ENCODE peak calls at places on chromosomes 13 and 19, in ten cellular contexts. T is kidney epithelial cell, N is cardiac muscle cell, G is GM12865, Y is AG09309, H is tibial artery, J is fibroblast of pulmonary artery, W is left ventricle myocardium inferior, P is thoracic aorta, Q is H1. B is an unnamed sample.

GRCh38 chr13:102779426-102780159 is 6.0 kb upstream of the TEX30 start:
- DNase-seq in Q (no peak), T (no peak), Y (no peak), J (peak), P (no peak), H (no peak), G (no peak), W (no peak), N (peak), B (no peak)

GRCh38 chr19:28705008-28705407 is 507.9 kb downstream of the UQCRFS1 start:
- DNase-seq in Y (peak), T (peak), G (no peak), J (peak), P (no peak), Q (no peak), W (no peak), N (peak), H (no peak), B (peak)

GRCh38 chr19:9323557-9323918 is 441 bp upstream of the ZNF559 start:
- DNase-seq in Y (peak), J (peak), T (peak), P (peak), W (peak), H (peak), Q (no peak), N (peak), G (peak), B (peak)

GRCh38 chr13:30900952-30901749 is 4.9 kb upstream of the MEDAG start:
- DNase-seq in P (no peak), H (no peak), W (no peak), G (peak), N (no peak), T (no peak), J (no peak), Y (no peak), Q (no peak), B (no peak)

GRCh38 chr13:110923777-110924638 is 9.1 kb upstream of the ANKRD10 start:
- DNase-seq in G (no peak), H (no peak), Q (peak), P (no peak), J (no peak), Y (no peak), N (no peak), W (no peak), T (no peak), B (no peak)

GRCh38 chr19:34094960-34095359 is 77.3 kb upstream of the LSM14A start:
- DNase-seq in W (no peak), H (no peak), Q (no peak), G (no peak), P (no peak), Y (no peak), T (no peak), N (peak), J (no peak), B (no peak)

GRCh38 chr19:30036154-30037129 is 94.4 kb downstream of the URI1 start:
- DNase-seq in Y (no peak), W (no peak), H (no peak), T (no peak), N (no peak), J (peak), P (no peak), Q (no peak), G (no peak), B (peak)

GRCh38 chr19:58399903-58400637 is 4.6 kb downstream of the RNF225 start:
- DNase-seq in G (no peak), Q (no peak), N (no peak), J (no peak), Y (no peak), T (no peak), H (no peak), W (no peak), P (no peak), B (no peak)

GRCh38 chr13:21344662-21345176 is 114.4 kb downstream of the ZDHHC20 start:
- DNase-seq in J (no peak), G (peak), Y (no peak), N (no peak), T (no peak), W (no peak), Q (no peak), H (no peak), P (no peak), B (no peak)

GRCh38 chr19:41870401-41870873 is 6.6 kb upstream of the CD79A start:
- DNase-seq in Q (no peak), W (no peak), Y (no peak), J (peak), N (peak), T (no peak), P (no peak), G (no peak), H (no peak), B (no peak)

GRCh38 chr19:10916602-10917001 is 11.8 kb downstream of the YIPF2 start:
- DNase-seq in G (no peak), H (no peak), Q (no peak), W (no peak), Y (no peak), J (no peak), N (no peak), P (no peak), T (no peak), B (no peak)

GRCh38 chr13:68030152-68030809 is 800.1 kb upstream of the PCDH9 start:
- DNase-seq in P (no peak), J (no peak), Q (no peak), T (no peak), H (no peak), G (no peak), W (no peak), Y (no peak), N (no peak), B (no peak)

GRCh38 chr13:105918842-105919741 is 616.4 kb downstream of the EFNB2 start:
- DNase-seq in J (peak), H (no peak), W (no peak), T (peak), N (peak), Y (no peak), P (no peak), G (no peak), Q (no peak), B (peak)

GRCh38 chr19:34500656-34501120 is 19.1 kb downstream of the WTIP start:
- DNase-seq in Y (no peak), Q (no peak), P (no peak), T (no peak), H (peak), N (no peak), G (no peak), W (peak), J (no peak), B (no peak)

GRCh38 chr13:75217949-75218348 is 264.0 kb downstream of the TBC1D4 start:
- DNase-seq in Y (peak), N (peak), H (no peak), W (no peak), Q (no peak), T (peak), P (no peak), J (peak), G (no peak), B (peak)

GRCh38 chr13:53206455-53206854 is 177.8 kb downstream of the OLFM4 start:
- DNase-seq in G (no peak), W (no peak), Y (no peak), N (no peak), P (no peak), T (no peak), H (no peak), J (peak), Q (no peak), B (no peak)

GRCh38 chr13:76993021-76993420 is 1.1 kb downstream of the CLN5 start:
- DNase-seq in T (no peak), W (no peak), H (no peak), P (no peak), J (peak), Y (no peak), G (no peak), Q (no peak), N (peak), B (peak)

GRCh38 chr19:5186293-5187050 is 154.1 kb downstream of the PTPRS start:
- DNase-seq in J (peak), G (no peak), H (no peak), P (no peak), Y (peak), W (no peak), N (peak), T (no peak), Q (no peak), B (peak)

GRCh38 chr19:5478241-5478924 is 23.2 kb downstream of the ZNRF4 start:
- DNase-seq in W (no peak), Y (no peak), H (no peak), T (no peak), N (no peak), G (no peak), Q (no peak), P (no peak), J (no peak), B (no peak)

GRCh38 chr13:81565849-81566248 is 1224.9 kb upstream of the SPRY2 start:
- DNase-seq in Q (no peak), W (no peak), N (no peak), T (no peak), G (no peak), Y (no peak), J (no peak), P (no peak), H (no peak), B (no peak)

GRCh38 chr13:29937836-29938235 is 87.4 kb upstream of the UBL3 start:
- DNase-seq in T (no peak), J (no peak), W (no peak), Y (no peak), N (no peak), Q (no peak), G (peak), H (no peak), P (no peak), B (no peak)

GRCh38 chr19:3423183-3423829 is 56.9 kb downstream of the NFIC start:
- DNase-seq in J (no peak), W (peak), T (no peak), P (no peak), Y (no peak), G (no peak), N (peak), H (no peak), Q (no peak), B (peak)

GRCh38 chr19:38735257-38735686 is 9.0 kb downstream of the CAPN12 start:
- DNase-seq in J (no peak), H (no peak), T (no peak), G (peak), Y (no peak), Q (peak), N (no peak), P (no peak), W (no peak), B (no peak)

GRCh38 chr19:22286151-22286810 is at the start of gene ZNF729:
- DNase-seq in H (no peak), P (no peak), T (no peak), N (no peak), W (no peak), Y (no peak), Q (no peak), J (no peak), G (no peak), B (no peak)

GRCh38 chr19:29805026-29805925 is 6.5 kb upstream of the CCNE1 start:
- DNase-seq in N (no peak), J (no peak), T (no peak), G (no peak), W (no peak), Q (no peak), Y (no peak), P (no peak), H (no peak), B (no peak)

GRCh38 chr13:84137292-84137691 is 255.0 kb upstream of the SLITRK1 start:
- DNase-seq in P (no peak), W (no peak), T (no peak), Q (no peak), H (no peak), N (peak), J (no peak), Y (peak), G (peak), B (no peak)

GRCh38 chr19:42114412-42114811 is 17.8 kb downstream of the POU2F2 start:
- DNase-seq in T (no peak), G (peak), N (no peak), Y (no peak), J (no peak), H (no peak), W (no peak), P (no peak), Q (no peak), B (no peak)

GRCh38 chr19:5406816-5407215 is 48.4 kb upstream of the ZNRF4 start:
- DNase-seq in Q (no peak), W (no peak), T (no peak), Y (no peak), G (no peak), P (no peak), J (no peak), H (no peak), N (no peak), B (no peak)

GRCh38 chr19:18436651-18437478 is 1.1 kb downstream of the ISYNA1 start:
- DNase-seq in N (peak), T (no peak), W (peak), P (no peak), G (peak), Q (peak), H (peak), J (peak), Y (no peak), B (peak)

GRCh38 chr19:18768046-18768771 is 22.9 kb downstream of the COMP start:
- DNase-seq in T (no peak), Q (no peak), H (no peak), J (no peak), Y (no peak), W (no peak), P (no peak), G (no peak), N (no peak), B (no peak)

GRCh38 chr19:58519087-58519354 is 589 bp downstream of the ZBTB45 start:
- DNase-seq in Y (peak), Q (peak), N (peak), G (peak), J (peak), P (no peak), H (peak), W (peak), T (no peak), B (peak)

GRCh38 chr13:91702411-91702810 is 304.0 kb downstream of the GPC5 start:
- DNase-seq in Y (no peak), N (no peak), T (no peak), J (no peak), W (no peak), H (no peak), G (no peak), Q (no peak), P (no peak), B (no peak)

GRCh38 chr19:10961073-10961762 is 388 bp downstream of the SMARCA4 start:
- DNase-seq in J (peak), T (no peak), H (no peak), W (peak), N (peak), P (no peak), Y (no peak), G (peak), Q (peak), B (peak)

GRCh38 chr13:22945321-22946226 is 235.2 kb upstream of the SGCG start:
- DNase-seq in J (no peak), G (no peak), H (no peak), W (no peak), Q (peak), Y (no peak), N (no peak), P (no peak), T (no peak), B (no peak)

GRCh38 chr19:51514866-51515481 is 13.4 kb upstream of the SIGLEC12 start:
- DNase-seq in H (no peak), W (no peak), J (peak), N (peak), T (no peak), Y (peak), P (no peak), G (peak), Q (no peak), B (peak)

GRCh38 chr19:49680473-49681351 is 3.6 kb downstream of the PRMT1 start:
- DNase-seq in T (no peak), H (peak), Q (peak), Y (no peak), G (peak), N (peak), P (no peak), W (peak), J (peak), B (peak)
- H3K4me3 ChIP-seq in T (no peak), H (peak), Q (no peak), Y (no peak), G (peak), N (no peak), P (peak), W (peak), J (no peak), B (peak)

GRCh38 chr19:17052439-17052838 is 22.8 kb downstream of the HAUS8 start:
- DNase-seq in G (peak), N (peak), J (peak), Y (peak), Q (peak), H (peak), T (no peak), P (no peak), W (no peak), B (peak)
- TF ChIP-seq CTCF in G (peak), N (peak), J (peak), Y (peak), Q (peak), H (peak), T (peak), P (peak), W (peak), B (peak)

GRCh38 chr13:80362488-80362887 is 21.6 kb upstream of the SPRY2 start:
- DNase-seq in W (no peak), P (no peak), J (no peak), T (no peak), Y (no peak), G (no peak), Q (no peak), N (no peak), H (no peak), B (no peak)

GRCh38 chr13:80363890-80364503 is 23.1 kb upstream of the SPRY2 start:
- DNase-seq in G (peak), Y (no peak), P (no peak), J (peak), W (no peak), H (no peak), Q (no peak), N (peak), T (no peak), B (peak)

GRCh38 chr13:80361298-80361697 is 20.4 kb upstream of the SPRY2 start:
- DNase-seq in H (no peak), Q (no peak), G (no peak), P (no peak), T (no peak), Y (no peak), J (no peak), N (no peak), W (no peak), B (no peak)

GRCh38 chr13:80360298-80360827 is 19.4 kb upstream of the SPRY2 start:
- DNase-seq in Q (no peak), Y (no peak), J (no peak), H (no peak), N (no peak), G (no peak), P (no peak), T (no peak), W (no peak), B (peak)

GRCh38 chr13:80361883-80362327 is 21.0 kb upstream of the SPRY2 start:
- DNase-seq in Q (no peak), W (no peak), Y (no peak), G (peak), J (no peak), H (no peak), P (no peak), T (no peak), N (no peak), B (no peak)
- H3K4me3 ChIP-seq in Q (no peak), W (no peak), Y (no peak), G (no peak), J (no peak), H (no peak), P (no peak), T (no peak), N (no peak), B (no peak)

DNA sequence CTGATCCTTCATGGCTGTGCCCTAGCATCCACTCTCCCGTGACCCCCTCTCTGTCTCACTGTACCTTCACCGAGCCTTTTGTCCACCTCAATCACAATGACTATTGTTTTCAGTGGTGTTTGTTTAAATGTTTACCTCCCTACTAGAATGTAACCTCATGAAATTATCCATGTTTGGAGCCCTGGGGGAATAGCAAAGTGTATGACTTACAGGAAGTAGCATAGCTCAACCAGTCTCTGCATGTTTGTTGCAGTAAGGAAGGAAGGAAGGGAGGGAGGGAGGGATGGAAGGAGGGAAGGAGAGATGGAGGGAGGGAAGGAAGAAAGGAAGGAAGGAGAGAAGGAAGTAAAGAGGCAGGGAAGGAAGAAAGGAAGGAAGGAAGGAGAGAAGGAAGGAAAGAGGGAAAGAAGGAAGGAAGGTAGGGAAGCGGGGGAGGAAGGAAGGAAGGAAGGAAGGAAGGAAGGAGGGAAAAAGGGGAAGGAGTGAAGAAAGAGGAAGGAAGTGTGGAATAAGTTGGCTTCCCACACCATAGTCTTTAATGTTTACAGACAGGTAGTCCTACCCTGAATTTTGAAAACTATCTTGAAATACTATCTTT is 421.4 kb downstream of the COG6 start:
- DNase-seq in P (no peak), Y (no peak), J (no peak), N (no peak), T (no peak), H (no peak), G (no peak), Q (no peak), W (no peak), B (no peak)
- TF ChIP-seq CTCF in P (no peak), Y (no peak), J (no peak), N (no peak), T (no peak), H (no peak), G (no peak), Q (no peak), W (no peak), B (no peak)

GRCh38 chr19:45323671-45324081 is 1.0 kb upstream of the CKM start:
- DNase-seq in N (no peak), Q (peak), H (no peak), P (no peak), T (no peak), J (no peak), G (no peak), W (peak), Y (no peak), B (no peak)

GRCh38 chr19:45324349-45324907 is 1.8 kb upstream of the CKM start:
- DNase-seq in T (no peak), Y (no peak), N (no peak), G (no peak), W (no peak), Q (no peak), J (no peak), P (no peak), H (no peak), B (no peak)

GRCh38 chr19:45322311-45322710 is 364 bp downstream of the CKM start:
- DNase-seq in P (no peak), Q (no peak), G (no peak), W (no peak), Y (no peak), N (no peak), T (no peak), H (no peak), J (no peak), B (no peak)

GRCh38 chr19:45321848-45322247 is 827 bp downstream of the CKM start:
- DNase-seq in H (no peak), T (no peak), N (no peak), Q (no peak), P (no peak), Y (no peak), J (no peak), G (no peak), W (peak), B (no peak)

DNA sequence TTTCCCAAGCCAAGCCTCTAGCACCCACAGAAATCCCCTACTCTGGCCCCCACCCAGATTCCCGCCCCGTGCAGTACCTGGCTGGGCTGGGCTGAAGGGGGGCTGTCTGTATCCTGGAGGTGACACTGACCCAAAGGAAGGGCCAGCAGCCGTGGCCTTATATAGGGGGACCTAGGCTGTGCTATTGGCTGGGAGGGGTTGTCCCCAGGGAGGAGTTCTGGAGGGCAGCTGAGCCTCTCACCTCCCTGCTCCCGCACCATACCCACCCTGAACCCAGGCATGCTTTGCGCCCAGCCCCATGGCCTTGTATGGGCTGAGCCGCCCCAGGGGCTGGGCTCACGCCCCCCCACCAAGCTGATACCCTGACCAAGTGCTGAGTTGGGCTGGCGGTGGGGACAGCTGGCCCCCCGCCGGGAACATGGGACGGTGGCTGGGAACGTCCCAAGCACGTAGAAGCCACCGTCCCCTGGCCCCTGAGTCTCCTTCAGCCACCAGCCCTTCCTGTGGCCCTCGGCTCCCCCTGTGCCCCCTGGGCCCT is at the start of gene CKM:
- DNase-seq in W (peak), P (no peak), Y (no peak), N (no peak), H (no peak), T (no peak), J (no peak), G (no peak), Q (no peak), B (no peak)
- H3K4me3 ChIP-seq in W (peak), P (peak), Y (peak), N (peak), H (no peak), T (peak), J (no peak), G (no peak), Q (no peak), B (peak)

B was measured in fibroblast of villous mesenchyme.